ENCODE peak calls at places on chromosomes 7 and 10, in seven cellular contexts. One of them, this sample, is unnamed.

GRCh38 chr10:71752391-71753090 is 20.8 kb downstream of the VSIR start:
- DNase-seq in K562: no peak
- DNase-seq in stomach: no peak
- DNase-seq in HCT116: no peak
- DNase-seq in transverse colon: peak; percentile 70
- DNase-seq in Peyer's patch: peak; percentile 83
- DNase-seq in heart left ventricle: no peak
- DNase-seq in this sample: peak; percentile 84

GRCh38 chr7:87057210-87057609 is 2.2 kb downstream of the ELAPOR2 start:
- DNase-seq in K562: no peak
- DNase-seq in stomach: no peak
- DNase-seq in HCT116: no peak
- DNase-seq in transverse colon: no peak
- DNase-seq in Peyer's patch: no peak
- DNase-seq in heart left ventricle: no peak
- DNase-seq in this sample: no peak

GRCh38 chr7:41886257-41886905 is 183.5 kb upstream of the INHBA start:
- DNase-seq in K562: no peak
- DNase-seq in stomach: no peak
- DNase-seq in HCT116: no peak
- DNase-seq in transverse colon: peak; percentile 47
- DNase-seq in Peyer's patch: no peak
- DNase-seq in heart left ventricle: no peak
- DNase-seq in this sample: no peak

GRCh38 chr7:122942765-122943164 is 52.7 kb downstream of the TAS2R16 start:
- DNase-seq in K562: no peak
- DNase-seq in stomach: no peak
- DNase-seq in HCT116: no peak
- DNase-seq in transverse colon: no peak
- DNase-seq in Peyer's patch: no peak
- DNase-seq in heart left ventricle: no peak
- DNase-seq in this sample: no peak

GRCh38 chr7:585229-585711 is 65.6 kb upstream of the PDGFA start:
- DNase-seq in K562: peak; percentile 69
- DNase-seq in stomach: no peak
- DNase-seq in HCT116: no peak
- DNase-seq in transverse colon: no peak
- DNase-seq in Peyer's patch: no peak
- DNase-seq in heart left ventricle: no peak
- DNase-seq in this sample: no peak

GRCh38 chr10:48460148-48460545 is 144.7 kb downstream of the ARHGAP22 start:
- DNase-seq in K562: no peak
- DNase-seq in stomach: no peak
- DNase-seq in HCT116: no peak
- DNase-seq in transverse colon: no peak
- DNase-seq in Peyer's patch: no peak
- DNase-seq in heart left ventricle: no peak
- DNase-seq in this sample: no peak

GRCh38 chr7:39595102-39595620 is 28.2 kb upstream of the RALA start:
- DNase-seq in K562: no peak
- DNase-seq in stomach: no peak
- DNase-seq in HCT116: no peak
- DNase-seq in transverse colon: no peak
- DNase-seq in Peyer's patch: no peak
- DNase-seq in heart left ventricle: no peak
- DNase-seq in this sample: no peak

GRCh38 chr7:149495785-149496641 is 1.6 kb downstream of the ZNF746 start:
- DNase-seq in K562: no peak
- DNase-seq in stomach: peak; percentile 61
- DNase-seq in HCT116: no peak
- DNase-seq in transverse colon: peak; percentile 62
- DNase-seq in Peyer's patch: peak; percentile 75
- DNase-seq in heart left ventricle: peak; percentile 74
- DNase-seq in this sample: no peak

GRCh38 chr10:3876563-3876962 is 91.6 kb upstream of the KLF6 start:
- DNase-seq in K562: no peak
- DNase-seq in stomach: no peak
- DNase-seq in HCT116: no peak
- DNase-seq in transverse colon: no peak
- DNase-seq in Peyer's patch: peak; percentile 44
- DNase-seq in heart left ventricle: no peak
- DNase-seq in this sample: no peak

GRCh38 chr7:431658-432111 is 88.0 kb downstream of the PDGFA start:
- DNase-seq in K562: no peak
- DNase-seq in stomach: no peak
- DNase-seq in HCT116: no peak
- DNase-seq in transverse colon: no peak
- DNase-seq in Peyer's patch: no peak
- DNase-seq in heart left ventricle: no peak
- DNase-seq in this sample: no peak

GRCh38 chr10:99682752-99683151 is 23.4 kb downstream of the ENTPD7 start:
- DNase-seq in K562: peak; percentile 12
- DNase-seq in stomach: no peak
- DNase-seq in HCT116: peak; percentile 29
- DNase-seq in transverse colon: no peak
- DNase-seq in Peyer's patch: no peak
- DNase-seq in heart left ventricle: no peak
- DNase-seq in this sample: no peak

GRCh38 chr7:36686499-36686898 is 37.8 kb downstream of the AOAH start:
- DNase-seq in K562: no peak
- DNase-seq in stomach: no peak
- DNase-seq in HCT116: peak; percentile 19
- DNase-seq in transverse colon: no peak
- DNase-seq in Peyer's patch: peak; percentile 66
- DNase-seq in heart left ventricle: no peak
- DNase-seq in this sample: no peak

GRCh38 chr10:60549686-60550085 is 160.0 kb upstream of the ANK3 start:
- DNase-seq in K562: no peak
- DNase-seq in stomach: no peak
- DNase-seq in HCT116: peak; percentile 28
- DNase-seq in transverse colon: no peak
- DNase-seq in Peyer's patch: no peak
- DNase-seq in heart left ventricle: no peak
- DNase-seq in this sample: no peak

GRCh38 chr10:126017961-126018560 is 121.7 kb downstream of the FANK1 start:
- DNase-seq in K562: no peak
- DNase-seq in stomach: no peak
- DNase-seq in HCT116: no peak
- DNase-seq in transverse colon: no peak
- DNase-seq in Peyer's patch: no peak
- DNase-seq in heart left ventricle: no peak
- DNase-seq in this sample: no peak

GRCh38 chr7:4072161-4072925 is 609.8 kb upstream of the FOXK1 start:
- DNase-seq in K562: no peak
- DNase-seq in stomach: peak; percentile 14
- DNase-seq in HCT116: no peak
- DNase-seq in transverse colon: no peak
- DNase-seq in Peyer's patch: no peak
- DNase-seq in heart left ventricle: no peak
- DNase-seq in this sample: no peak

GRCh38 chr10:61975107-61975932 is 73.8 kb downstream of the ARID5B start:
- DNase-seq in K562: no peak
- DNase-seq in stomach: no peak
- DNase-seq in HCT116: no peak
- DNase-seq in transverse colon: no peak
- DNase-seq in Peyer's patch: no peak
- DNase-seq in heart left ventricle: no peak
- DNase-seq in this sample: no peak

GRCh38 chr10:47458466-47459154 is 25.3 kb downstream of the ANXA8 start:
- DNase-seq in K562: no peak
- DNase-seq in stomach: no peak
- DNase-seq in HCT116: no peak
- DNase-seq in transverse colon: no peak
- DNase-seq in Peyer's patch: no peak
- DNase-seq in heart left ventricle: no peak
- DNase-seq in this sample: no peak

GRCh38 chr7:23597908-23598224 is 684 bp downstream of the CCDC126 start:
- DNase-seq in K562: no peak
- DNase-seq in stomach: no peak
- DNase-seq in HCT116: no peak
- DNase-seq in transverse colon: no peak
- DNase-seq in Peyer's patch: no peak
- DNase-seq in heart left ventricle: no peak
- DNase-seq in this sample: no peak

GRCh38 chr10:88840104-88840503 is 11.5 kb downstream of the ANKRD22 start:
- DNase-seq in K562: no peak
- DNase-seq in stomach: no peak
- DNase-seq in HCT116: no peak
- DNase-seq in transverse colon: no peak
- DNase-seq in Peyer's patch: no peak
- DNase-seq in heart left ventricle: no peak
- DNase-seq in this sample: no peak

GRCh38 chr7:3453398-3453797 is 152.3 kb downstream of the SDK1 start:
- DNase-seq in K562: no peak
- DNase-seq in stomach: no peak
- DNase-seq in HCT116: no peak
- DNase-seq in transverse colon: no peak
- DNase-seq in Peyer's patch: no peak
- DNase-seq in heart left ventricle: no peak
- DNase-seq in this sample: no peak

GRCh38 chr7:107813524-107813923 is 10.5 kb upstream of the SLC26A3 start:
- DNase-seq in K562: no peak
- DNase-seq in stomach: no peak
- DNase-seq in HCT116: no peak
- DNase-seq in transverse colon: no peak
- DNase-seq in Peyer's patch: no peak
- DNase-seq in heart left ventricle: no peak
- DNase-seq in this sample: no peak

GRCh38 chr10:89651205-89651915 is 6.3 kb upstream of the PANK1 start:
- DNase-seq in K562: no peak
- DNase-seq in stomach: no peak
- DNase-seq in HCT116: no peak
- DNase-seq in transverse colon: no peak
- DNase-seq in Peyer's patch: no peak
- DNase-seq in heart left ventricle: no peak
- DNase-seq in this sample: no peak

GRCh38 chr7:94301024-94301588 is 93.6 kb upstream of the COL1A2 start:
- DNase-seq in K562: peak; percentile 25
- DNase-seq in stomach: peak; percentile 31
- DNase-seq in HCT116: peak; percentile 79
- DNase-seq in transverse colon: peak; percentile 52
- DNase-seq in Peyer's patch: peak; percentile 73
- DNase-seq in heart left ventricle: peak; percentile 71
- DNase-seq in this sample: no peak
- TF ChIP-seq CTCF in K562: no peak
- TF ChIP-seq CTCF in stomach: no peak
- TF ChIP-seq CTCF in HCT116: no peak
- TF ChIP-seq CTCF in transverse colon: no peak
- TF ChIP-seq CTCF in Peyer's patch: no peak
- TF ChIP-seq CTCF in heart left ventricle: no peak
- TF ChIP-seq CTCF in this sample: no peak

GRCh38 chr7:128242661-128243060 is 1.6 kb downstream of the LEP start:
- DNase-seq in K562: no peak
- DNase-seq in stomach: no peak
- DNase-seq in HCT116: no peak
- DNase-seq in transverse colon: no peak
- DNase-seq in Peyer's patch: no peak
- DNase-seq in heart left ventricle: no peak
- DNase-seq in this sample: no peak

GRCh38 chr7:128243273-128243672 is 2.2 kb downstream of the LEP start:
- DNase-seq in K562: no peak
- DNase-seq in stomach: no peak
- DNase-seq in HCT116: no peak
- DNase-seq in transverse colon: no peak
- DNase-seq in Peyer's patch: no peak
- DNase-seq in heart left ventricle: no peak
- DNase-seq in this sample: no peak

GRCh38 chr7:128236924-128237586 is 4.0 kb upstream of the LEP start:
- DNase-seq in K562: no peak
- DNase-seq in stomach: no peak
- DNase-seq in HCT116: no peak
- DNase-seq in transverse colon: no peak
- DNase-seq in Peyer's patch: no peak
- DNase-seq in heart left ventricle: no peak
- DNase-seq in this sample: no peak

GRCh38 chr7:128244861-128245260 is 3.8 kb downstream of the LEP start:
- DNase-seq in K562: no peak
- DNase-seq in stomach: no peak
- DNase-seq in HCT116: no peak
- DNase-seq in transverse colon: no peak
- DNase-seq in Peyer's patch: no peak
- DNase-seq in heart left ventricle: no peak
- DNase-seq in this sample: no peak

DNA sequence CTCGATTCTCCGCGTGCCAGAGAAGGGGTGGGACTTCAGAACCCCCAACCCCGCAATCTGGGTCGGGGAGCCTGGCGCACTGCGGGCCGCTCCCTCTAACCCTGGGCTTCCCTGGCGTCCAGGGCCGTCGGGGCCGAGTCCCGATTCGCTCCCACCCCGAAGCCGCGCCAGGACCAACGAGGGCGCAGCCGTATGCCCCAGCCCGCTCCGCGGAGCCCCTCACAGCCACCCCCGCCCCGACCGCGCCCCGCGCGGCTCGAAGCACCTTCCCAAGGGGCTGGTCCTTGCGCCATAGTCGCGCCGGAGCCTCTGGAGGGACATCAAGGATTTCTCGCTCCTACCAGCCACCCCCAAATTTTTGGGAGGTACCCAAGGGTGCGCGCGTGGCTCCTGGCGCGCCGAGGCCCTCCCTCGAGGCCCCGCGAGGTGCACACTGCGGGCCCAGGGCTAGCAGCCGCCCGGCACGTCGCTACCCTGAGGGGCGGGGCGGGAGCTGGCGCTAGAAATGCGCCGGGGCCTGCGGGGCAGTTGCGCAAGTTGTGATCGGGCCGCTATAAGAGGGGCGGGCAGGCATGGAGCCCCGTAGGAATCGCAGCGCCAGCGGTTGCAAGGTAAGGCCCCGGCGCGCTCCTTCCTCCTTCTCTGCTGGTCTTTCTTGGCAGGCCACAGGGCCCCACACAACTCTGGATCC is at the start of gene LEP:
- DNase-seq in K562: no peak
- DNase-seq in stomach: no peak
- DNase-seq in HCT116: no peak
- DNase-seq in transverse colon: no peak
- DNase-seq in Peyer's patch: no peak
- DNase-seq in heart left ventricle: no peak
- DNase-seq in this sample: peak; percentile 72
- H3K27ac ChIP-seq in K562: no peak within 1 kb of the TSS
- H3K27ac ChIP-seq in stomach: no peak within 1 kb of the TSS
- H3K27ac ChIP-seq in HCT116: no peak within 1 kb of the TSS
- H3K27ac ChIP-seq in transverse colon: no peak within 1 kb of the TSS
- H3K27ac ChIP-seq in Peyer's patch: no peak within 1 kb of the TSS
- H3K27ac ChIP-seq in heart left ventricle: no peak within 1 kb of the TSS
- H3K27ac ChIP-seq in this sample: no peak within 1 kb of the TSS

GRCh38 chr10:75230600-75231038 is 5.1 kb downstream of the COMTD1 start:
- DNase-seq in K562: peak; percentile 76
- DNase-seq in stomach: peak; percentile 95
- DNase-seq in HCT116: peak; percentile 67
- DNase-seq in transverse colon: peak; percentile 94
- DNase-seq in Peyer's patch: peak; percentile 97
- DNase-seq in heart left ventricle: peak; percentile 89
- DNase-seq in this sample: peak; percentile 98
- TF ChIP-seq POLR2A in K562: peak; percentile 45
- TF ChIP-seq POLR2A in stomach: no peak
- TF ChIP-seq POLR2A in HCT116: no peak
- TF ChIP-seq POLR2A in transverse colon: no peak
- TF ChIP-seq POLR2A in Peyer's patch: no peak
- TF ChIP-seq POLR2A in heart left ventricle: no peak
- TF ChIP-seq POLR2A in this sample: no peak

GRCh38 chr10:35600193-35600592 is 4.9 kb upstream of the GJD4 start:
- DNase-seq in K562: no peak
- DNase-seq in stomach: no peak
- DNase-seq in HCT116: no peak
- DNase-seq in transverse colon: no peak
- DNase-seq in Peyer's patch: no peak
- DNase-seq in heart left ventricle: no peak
- DNase-seq in this sample: no peak
- TF ChIP-seq CTCF in K562: peak; percentile 36
- TF ChIP-seq CTCF in stomach: no peak
- TF ChIP-seq CTCF in HCT116: peak; percentile 51
- TF ChIP-seq CTCF in transverse colon: no peak
- TF ChIP-seq CTCF in Peyer's patch: no peak
- TF ChIP-seq CTCF in heart left ventricle: peak; percentile 8
- TF ChIP-seq CTCF in this sample: no peak

This sample was measured in spleen.